ENCODE peak calls at places on chromosome 21, in six cellular contexts. J, T, G, I, H and S are unnamed samples.
A peak's percentile ranks its signal among the peaks of the same experiment; 100 is the strongest.

GRCh38 chr21:34726627-34727337 is 58.0 kb downstream of the CLIC6 start:
- DNase-seq in J (no peak), T (no peak), G (no peak), I (peak; percentile 52), H (no peak), S (no peak)

GRCh38 chr21:22795091-22795490 is 1796.9 kb downstream of the NCAM2 start:
- DNase-seq in J (no peak), T (no peak), G (no peak), I (no peak), H (no peak), S (no peak)

GRCh38 chr21:37093977-37094376 is 20.9 kb downstream of the TTC3 start:
- DNase-seq in J (no peak), T (no peak), G (no peak), I (no peak), H (no peak), S (no peak)

GRCh38 chr21:32562426-32562825 is 22.9 kb downstream of the TCP10L start:
- DNase-seq in J (peak; percentile 45), T (no peak), G (no peak), I (peak; percentile 92), H (peak; percentile 78), S (peak; percentile 39)

GRCh38 chr21:27572681-27573080 is 605.8 kb upstream of the ADAMTS5 start:
- DNase-seq in J (no peak), T (peak; percentile 95), G (no peak), I (peak; percentile 56), H (no peak), S (no peak)

GRCh38 chr21:34363733-34364132 is at the start of gene KCNE2:
- DNase-seq in J (peak; percentile 4), T (no peak), G (no peak), I (no peak), H (no peak), S (no peak)

GRCh38 chr21:31945576-31945975 is 72.8 kb downstream of the HUNK start:
- DNase-seq in J (no peak), T (no peak), G (no peak), I (peak; percentile 3), H (peak; percentile 72), S (no peak)

GRCh38 chr21:34100789-34101188 is 27.4 kb downstream of the MRPS6 start:
- DNase-seq in J (no peak), T (no peak), G (no peak), I (no peak), H (no peak), S (no peak)

GRCh38 chr21:45412491-45412890 is 7.5 kb downstream of the COL18A1 start:
- DNase-seq in J (no peak), T (no peak), G (no peak), I (no peak), H (no peak), S (no peak)

GRCh38 chr21:45410151-45410864 is 5.3 kb downstream of the COL18A1 start:
- DNase-seq in J (no peak), T (no peak), G (no peak), I (no peak), H (no peak), S (no peak)

GRCh38 chr21:45411810-45412206 is 6.8 kb downstream of the COL18A1 start:
- DNase-seq in J (no peak), T (no peak), G (no peak), I (no peak), H (no peak), S (no peak)

GRCh38 chr21:45409466-45410150 is 4.6 kb downstream of the COL18A1 start:
- DNase-seq in J (no peak), T (no peak), G (no peak), I (no peak), H (no peak), S (no peak)

DNA sequence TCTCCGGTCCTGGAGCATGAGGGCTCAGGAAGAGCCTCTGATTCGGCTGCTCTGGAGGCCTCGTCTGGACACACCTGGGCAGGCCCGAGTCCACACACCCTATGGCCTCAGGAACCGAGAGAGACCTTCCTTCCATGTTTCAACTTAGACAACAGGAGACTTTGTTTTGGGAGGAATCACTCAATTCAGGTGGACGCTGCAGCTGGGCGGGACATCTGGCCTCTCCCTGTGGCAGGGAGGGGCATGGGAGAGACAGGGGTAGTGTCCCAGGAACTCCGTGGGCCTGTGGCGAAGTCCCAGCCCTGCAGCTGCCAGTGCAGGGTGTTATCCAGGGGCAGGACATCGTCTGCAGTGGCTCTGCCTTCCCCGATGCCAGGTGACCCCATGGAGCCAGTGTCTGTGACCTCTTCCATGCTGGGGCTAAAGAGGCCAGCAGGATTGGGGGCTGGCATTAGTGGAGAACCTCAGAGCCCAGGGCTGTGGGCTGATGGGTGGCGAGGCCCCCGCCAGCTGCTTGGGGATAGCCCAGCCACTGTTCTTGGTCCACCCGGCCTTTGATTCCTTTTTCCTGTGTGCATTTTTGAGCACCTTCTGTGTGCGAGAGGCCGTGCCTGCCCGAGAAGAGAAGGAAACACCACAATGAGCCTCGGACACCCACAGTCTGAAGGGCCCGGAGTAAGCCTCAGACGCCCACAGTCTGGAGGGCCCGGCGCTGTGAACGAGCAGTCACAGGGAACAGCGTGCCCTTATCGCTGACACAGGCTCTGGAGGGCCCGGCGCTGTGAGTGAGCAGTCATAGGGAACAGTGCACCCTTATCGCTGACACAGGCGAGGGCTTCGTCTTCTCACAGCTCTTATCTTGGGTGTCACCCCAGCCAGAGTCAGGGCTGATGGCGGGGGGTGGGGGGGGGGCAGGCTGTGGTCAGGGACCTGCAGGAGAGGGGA is 6.2 kb downstream of the COL18A1 start:
- DNase-seq in J (no peak), T (no peak), G (no peak), I (peak; percentile 68), H (no peak), S (no peak)
- H3K4me3 ChIP-seq in J (no peak overlapping the region), T (no peak overlapping the region), G (no peak overlapping the region), I (no peak overlapping the region), H (no peak overlapping the region), S (no peak overlapping the region)

GRCh38 chr21:42319851-42320602 is 4.8 kb upstream of the TFF3 start:
- DNase-seq in J (no peak), T (no peak), G (no peak), I (no peak), H (no peak), S (no peak)
- H3K4me3 ChIP-seq in J (no peak overlapping the region), T (no peak overlapping the region), G (no peak overlapping the region), I (no peak overlapping the region), H (no peak overlapping the region), S (no peak overlapping the region)

GRCh38 chr21:42149656-42150457 is 69.1 kb upstream of the ABCG1 start:
- DNase-seq in J (no peak), T (no peak), G (no peak), I (no peak), H (no peak), S (peak; percentile 74)
- H3K4me3 ChIP-seq in J (no peak overlapping the region), T (no peak overlapping the region), G (no peak overlapping the region), I (no peak overlapping the region), H (no peak overlapping the region), S (no peak overlapping the region)

GRCh38 chr21:38651570-38651969 is 153.3 kb upstream of the ERG start:
- DNase-seq in J (no peak), T (no peak), G (no peak), I (no peak), H (no peak), S (no peak)
- H3K4me3 ChIP-seq in J (no peak overlapping the region), T (no peak overlapping the region), G (no peak overlapping the region), I (no peak overlapping the region), H (no peak overlapping the region), S (no peak overlapping the region)

DNA sequence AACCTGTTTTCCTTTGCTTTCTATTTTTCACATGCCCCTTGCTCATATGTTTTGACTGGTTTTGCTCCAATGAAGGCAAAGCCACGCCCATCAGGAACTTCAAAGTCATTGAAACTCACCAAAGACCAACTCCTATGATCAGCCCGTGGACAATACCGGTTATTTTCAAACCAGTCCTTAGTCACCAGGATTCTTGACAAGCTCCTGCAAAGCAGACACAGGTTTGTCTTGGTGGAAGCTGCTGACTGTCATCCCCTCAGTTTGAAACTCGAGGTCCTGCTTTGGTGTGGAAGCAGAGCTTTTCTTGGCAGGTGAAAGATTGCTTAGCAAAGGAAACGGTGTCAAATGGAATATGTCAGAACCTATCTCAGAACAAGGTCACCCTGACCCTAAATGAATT is 384.7 kb upstream of the CXADR start:
- DNase-seq in J (no peak), T (no peak), G (no peak), I (no peak), H (no peak), S (no peak)
- H3K4me3 ChIP-seq in J (no peak overlapping the region), T (no peak overlapping the region), G (no peak overlapping the region), I (no peak overlapping the region), H (no peak overlapping the region), S (no peak overlapping the region)

DNA sequence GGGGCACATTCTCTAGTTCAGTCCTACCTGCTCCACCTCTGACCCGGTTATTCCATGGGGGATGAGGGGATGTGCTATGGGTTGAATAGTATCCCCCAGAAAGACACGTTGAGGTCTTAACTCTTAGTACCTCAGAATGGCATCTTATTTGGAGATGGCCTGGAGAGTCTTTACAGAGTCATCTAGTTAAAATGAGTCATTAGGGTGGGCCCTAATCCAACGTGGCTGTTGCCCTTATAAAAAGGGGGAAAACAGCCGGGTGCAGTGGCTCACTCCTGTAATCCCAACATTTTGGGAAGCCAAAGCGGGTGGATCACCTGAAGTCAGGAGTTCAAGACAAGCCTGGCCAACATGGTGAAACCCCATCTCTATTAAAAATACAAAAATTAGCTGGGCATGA is 5.7 kb downstream of the TMPRSS3 start:
- DNase-seq in J (no peak), T (no peak), G (no peak), I (no peak), H (no peak), S (no peak)
- H3K4me3 ChIP-seq in J (no peak overlapping the region), T (no peak overlapping the region), G (no peak overlapping the region), I (no peak overlapping the region), H (no peak overlapping the region), S (no peak overlapping the region)